ENCODE peak calls at places on chromosomes 7 and 10, in six cellular contexts. I is RWPE2, W is prostate gland, U is K562, C is cardiac muscle cell, A is fibroblast of lung. S is an unnamed sample. For H3K4me1, the result is how much of the 10 kb centered on the place peaks cover.

GRCh38 chr10:24894309-24894708 is 58.1 kb downstream of the PRTFDC1 start:
- DNase-seq in C (peak), A (peak), W (no peak), I (no peak), U (peak), S (no peak)

GRCh38 chr10:131092416-131092815 is 219.1 kb downstream of the TCERG1L start:
- DNase-seq in U (no peak), W (no peak), I (no peak), A (no peak), C (no peak), S (no peak)

GRCh38 chr7:47659664-47660462 is 78.0 kb upstream of the TNS3 start:
- DNase-seq in W (no peak), C (no peak), U (no peak), A (no peak), I (no peak), S (no peak)

GRCh38 chr10:63210611-63211196 is 77.6 kb downstream of the NRBF2 start:
- DNase-seq in I (no peak), W (no peak), A (peak), C (no peak), U (no peak), S (no peak)

GRCh38 chr7:127844165-127844564 is 187.1 kb downstream of the LRRC4 start:
- DNase-seq in I (no peak), W (no peak), A (no peak), U (no peak), C (no peak), S (no peak)

GRCh38 chr10:49220031-49220430 is 31.8 kb upstream of the TMEM273 start:
- DNase-seq in A (no peak), W (no peak), U (no peak), I (no peak), C (no peak), S (no peak)

GRCh38 chr7:79090543-79090942 is 362.9 kb downstream of the MAGI2 start:
- DNase-seq in C (peak), I (no peak), W (no peak), U (no peak), A (peak), S (no peak)

GRCh38 chr7:140869430-140869829 is 55.3 kb downstream of the BRAF start:
- DNase-seq in U (no peak), W (no peak), C (no peak), A (no peak), I (no peak), S (no peak)

GRCh38 chr10:77056650-77057049 is 581.0 kb downstream of the KCNMA1 start:
- DNase-seq in I (no peak), C (no peak), A (no peak), W (no peak), U (no peak), S (no peak)

GRCh38 chr7:44219371-44220045 is 18.7 kb downstream of the YKT6 start:
- DNase-seq in A (no peak), U (no peak), I (peak), C (no peak), W (no peak), S (no peak)

GRCh38 chr10:95560288-95561199 is 627 bp downstream of the SORBS1 start:
- DNase-seq in W (peak), U (no peak), I (peak), A (peak), C (peak), S (peak)

GRCh38 chr7:64882341-64883112 is 20.5 kb upstream of the ZNF273 start:
- DNase-seq in A (peak), C (peak), U (no peak), W (peak), I (no peak), S (peak)

GRCh38 chr7:78203042-78203720 is 404.6 kb downstream of the PHTF2 start:
- DNase-seq in C (no peak), U (no peak), W (no peak), A (no peak), I (no peak), S (no peak)

GRCh38 chr10:68601490-68602265 is 41.5 kb downstream of the TET1 start:
- DNase-seq in W (no peak), A (no peak), I (no peak), U (no peak), C (no peak), S (no peak)

GRCh38 chr10:32139223-32140073 is 83.2 kb upstream of the KIF5B start:
- DNase-seq in U (peak), I (peak), C (peak), A (peak), W (peak), S (peak)

GRCh38 chr10:5545426-5545777 is 20.6 kb downstream of the CALML3 start:
- DNase-seq in I (no peak), C (no peak), W (no peak), A (peak), U (no peak), S (no peak)

GRCh38 chr7:23120106-23120505 is 14.5 kb downstream of the KLHL7 start:
- DNase-seq in U (no peak), I (no peak), W (no peak), C (no peak), A (no peak), S (no peak)

GRCh38 chr7:115410972-115411686 is 489.2 kb downstream of the MDFIC start:
- DNase-seq in W (no peak), I (no peak), C (no peak), U (no peak), A (no peak), S (no peak)

GRCh38 chr10:99880071-99880835 is 97.8 kb downstream of the ABCC2 start:
- DNase-seq in U (no peak), C (peak), I (no peak), A (no peak), W (no peak), S (no peak)

GRCh38 chr10:7625836-7626235 is 40.9 kb downstream of the ITIH5 start:
- DNase-seq in U (no peak), C (peak), I (no peak), A (peak), W (no peak), S (no peak)

GRCh38 chr7:38052786-38053185 is 125.3 kb upstream of the STARD3NL start:
- DNase-seq in C (no peak), U (no peak), I (no peak), W (no peak), A (no peak), S (no peak)

GRCh38 chr7:45119550-45119949 is 8.1 kb upstream of the TBRG4 start:
- DNase-seq in U (no peak), C (no peak), A (no peak), I (no peak), W (no peak), S (no peak)

GRCh38 chr10:27413831-27414348 is 90.2 kb upstream of the RAB18 start:
- DNase-seq in C (no peak), W (no peak), U (no peak), I (peak), A (no peak), S (no peak)

DNA sequence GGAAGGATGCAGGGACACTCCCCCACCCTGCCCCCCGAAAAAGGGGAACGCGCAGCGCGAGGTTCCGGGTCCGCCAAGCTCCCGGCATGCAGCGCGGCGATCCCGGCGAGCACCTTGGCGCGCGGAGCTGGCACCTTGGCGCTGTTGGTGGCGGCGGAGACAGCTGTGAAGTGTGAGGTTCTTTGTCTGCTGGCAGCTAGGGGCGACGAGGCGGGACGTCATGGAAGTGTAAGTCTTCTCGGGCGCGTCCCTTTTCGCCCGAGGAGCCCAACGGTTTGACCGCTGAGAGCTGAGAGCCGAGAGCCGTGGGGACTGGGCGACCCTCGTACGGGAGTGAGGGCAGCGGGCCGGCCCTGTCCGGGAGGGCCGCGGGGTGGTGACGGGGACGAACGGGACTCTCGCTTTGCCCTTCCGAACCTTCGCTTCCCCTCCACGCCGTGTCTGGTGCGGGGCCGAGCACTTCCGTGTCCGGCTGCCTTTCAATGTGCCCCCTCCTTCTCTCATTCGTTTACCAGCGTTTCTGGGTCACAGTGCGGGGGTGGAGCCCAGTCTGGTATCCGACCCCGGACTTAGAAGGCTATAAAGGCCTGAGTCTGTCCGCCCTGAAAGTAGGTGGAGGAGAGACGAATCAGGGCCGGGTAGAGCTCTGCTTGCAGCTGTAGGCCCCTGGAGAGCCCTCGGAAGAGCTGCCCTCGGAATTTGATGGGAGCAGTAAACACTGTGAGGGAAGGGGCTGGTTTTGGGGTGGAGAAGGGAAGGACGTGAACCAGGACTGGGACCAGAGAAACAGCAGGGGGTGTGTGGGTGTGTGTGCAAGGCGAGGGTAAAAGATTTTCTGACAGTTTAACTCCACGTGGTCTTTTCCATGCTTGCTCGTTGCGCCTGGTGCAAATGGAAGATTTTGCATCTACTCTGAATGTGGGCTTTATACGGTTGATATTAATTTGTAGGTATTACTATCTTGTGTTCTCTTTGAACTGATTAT is at the start of gene CRCP:
- DNase-seq in I (peak), W (peak), A (peak), C (peak), U (peak), S (peak)
- H3K4me1 ChIP-seq in I (under half), W (under half), A (under half), C (under half), U (under half), S (under half)

GRCh38 chr10:81426722-81427121 is 448.3 kb upstream of the NRG3 start:
- DNase-seq in C (no peak), A (no peak), U (no peak), I (no peak), W (no peak), S (no peak)

GRCh38 chr10:81428456-81429134 is 446.4 kb upstream of the NRG3 start:
- DNase-seq in W (no peak), C (no peak), A (no peak), U (no peak), I (no peak), S (no peak)
- H3K4me3 ChIP-seq in W (no peak), C (no peak), A (no peak), U (no peak), I (no peak), S (no peak)

GRCh38 chr7:91988213-91988612 is 47.6 kb downstream of the AKAP9 start:
- DNase-seq in A (no peak), W (no peak), C (no peak), U (no peak), I (no peak), S (no peak)

GRCh38 chr7:91999631-92000571 is 59.2 kb downstream of the AKAP9 start:
- DNase-seq in C (no peak), I (no peak), U (no peak), A (no peak), W (no peak), S (no peak)

GRCh38 chr7:91995391-91995790 is 54.7 kb downstream of the AKAP9 start:
- DNase-seq in C (no peak), I (no peak), A (no peak), W (no peak), U (no peak), S (no peak)

GRCh38 chr7:91993976-91994375 is 53.3 kb downstream of the AKAP9 start:
- DNase-seq in C (no peak), W (no peak), U (no peak), A (no peak), I (no peak), S (no peak)
- H3K4me1 ChIP-seq in C (under half), W (under half), U (under half), A (under half), I (under half), S (under half)

GRCh38 chr10:127195571-127196226 is 692 bp downstream of the INSYN2A start:
- DNase-seq in A (peak), U (no peak), I (no peak), W (no peak), C (peak), S (peak)

GRCh38 chr10:127196227-127196954 is at the start of gene INSYN2A:
- DNase-seq in U (no peak), I (no peak), A (peak), W (no peak), C (peak), S (peak)

GRCh38 chr10:127198307-127198706 is 1.9 kb upstream of the INSYN2A start:
- DNase-seq in C (no peak), I (no peak), W (no peak), U (no peak), A (no peak), S (no peak)

GRCh38 chr10:127198721-127199120 is 2.3 kb upstream of the INSYN2A start:
- DNase-seq in U (no peak), W (no peak), I (no peak), A (no peak), C (no peak), S (no peak)

GRCh38 chr10:127196955-127197432 is 603 bp upstream of the INSYN2A start:
- DNase-seq in C (no peak), A (peak), I (no peak), W (no peak), U (no peak), S (no peak)
- H3K4me3 ChIP-seq in C (peak), A (peak), I (peak), W (peak), U (no peak), S (peak)

DNA sequence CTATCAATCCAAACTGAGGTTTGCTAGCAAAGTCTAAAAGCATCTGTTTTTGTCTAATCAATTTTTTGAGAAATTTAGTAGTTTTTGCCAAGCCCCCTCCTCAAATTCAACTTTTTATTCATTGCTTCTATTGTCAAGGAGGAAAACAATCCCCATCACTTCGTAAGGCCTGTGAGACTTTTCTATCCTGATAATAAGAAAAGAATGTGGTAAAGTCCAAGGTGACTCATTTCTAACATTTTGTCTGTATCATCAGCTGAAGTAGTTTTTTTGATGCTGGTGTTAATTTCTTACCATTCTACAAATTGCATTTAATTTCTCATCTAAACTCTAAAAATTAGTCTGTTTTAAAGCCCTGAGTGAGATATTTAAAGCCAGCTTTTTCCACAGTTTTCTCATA is 11.7 kb downstream of the ANK3 start:
- DNase-seq in A (no peak), U (no peak), W (no peak), C (no peak), I (no peak), S (no peak)
- H3K4me1 ChIP-seq in A (under half), U (under half), W (under half), C (under half), I (under half), S (under half)

GRCh38 chr7:107345898-107346297 is 124.0 kb upstream of the GPR22 start:
- DNase-seq in C (no peak), U (no peak), W (no peak), I (no peak), A (no peak), S (no peak)
- H3K4me3 ChIP-seq in C (no peak), U (no peak), W (no peak), I (no peak), A (no peak), S (no peak)

DNA sequence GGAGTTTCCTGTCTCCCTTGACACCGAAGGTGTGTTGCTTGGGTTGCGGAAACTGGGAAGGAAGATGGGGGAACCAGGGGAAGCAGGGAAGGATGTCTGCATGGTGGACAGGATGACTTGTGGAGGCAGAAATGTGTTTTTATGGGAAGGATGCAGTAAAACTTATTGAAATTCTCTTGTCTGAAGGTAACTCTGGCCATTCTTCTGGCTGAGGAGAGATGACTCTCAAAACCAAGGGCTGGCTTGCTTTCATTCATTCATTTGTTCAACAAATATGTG is 1.5 kb downstream of the UBTD1 start:
- DNase-seq in I (no peak), C (no peak), A (no peak), W (no peak), U (no peak), S (no peak)
- H3K4me1 ChIP-seq in I (under half), C (under half), A (under half), W (under half), U (under half), S (under half)